ENCODE peak calls at places on chromosomes 13 and 19, in four cellular contexts. S is HL-60, K is Panc1, U is body of pancreas. Z is an unnamed sample.

GRCh38 chr13:24271611-24272451 is 37.5 kb upstream of the C1QTNF9 start:
- DNase-seq in S (peak), K (no peak), U (peak), Z (no peak)

GRCh38 chr13:46296920-46297319 is 85.2 kb downstream of the LRRC63 start:
- DNase-seq in S (no peak), K (no peak), U (no peak), Z (no peak)

GRCh38 chr13:89514534-89515312 is 1832.8 kb upstream of the MIR17HG start:
- DNase-seq in S (no peak), K (peak), U (no peak), Z (no peak)

GRCh38 chr19:10478903-10479384 is 24.2 kb downstream of the KEAP1 start:
- DNase-seq in S (peak), K (peak), U (peak), Z (peak)

GRCh38 chr13:112703935-112704633 is 14.2 kb downstream of the ATP11A start:
- DNase-seq in S (no peak), K (no peak), U (peak), Z (no peak)

GRCh38 chr13:114071441-114071840 is 61.0 kb downstream of the RASA3 start:
- DNase-seq in S (no peak), K (no peak), U (no peak), Z (no peak)

GRCh38 chr13:43153436-43154082 is 130.2 kb downstream of the DNAJC15 start:
- DNase-seq in S (no peak), K (no peak), U (no peak), Z (no peak)

GRCh38 chr19:52638601-52639000 is 446 bp upstream of the ZNF83 start:
- DNase-seq in S (no peak), K (no peak), U (peak), Z (no peak)

GRCh38 chr13:46288570-46289259 is 77.0 kb downstream of the LRRC63 start:
- DNase-seq in S (peak), K (peak), U (no peak), Z (no peak)

GRCh38 chr19:15283141-15283885 is 49.0 kb downstream of the BRD4 start:
- DNase-seq in S (no peak), K (no peak), U (no peak), Z (no peak)

GRCh38 chr19:37654525-37654832 is 786 bp downstream of the ZFP30 start:
- DNase-seq in S (peak), K (peak), U (no peak), Z (no peak)

GRCh38 chr13:93224545-93224944 is 2.1 kb upstream of the GPC6 start:
- DNase-seq in S (no peak), K (no peak), U (no peak), Z (no peak)

GRCh38 chr19:10812902-10813404 is 23.1 kb downstream of the TMED1 start:
- DNase-seq in S (peak), K (no peak), U (no peak), Z (no peak)

GRCh38 chr19:53503126-53503525 is 34.8 kb upstream of the ZNF331 start:
- DNase-seq in S (no peak), K (no peak), U (no peak), Z (no peak)

GRCh38 chr13:21999666-22000065 is 328.8 kb downstream of the FGF9 start:
- DNase-seq in S (no peak), K (no peak), U (no peak), Z (no peak)

GRCh38 chr19:10292206-10292788 is 2.5 kb downstream of the ICAM5 start:
- DNase-seq in S (no peak), K (no peak), U (peak), Z (peak)

GRCh38 chr19:37304190-37304883 is 66.6 kb upstream of the ZNF527 start:
- DNase-seq in S (no peak), K (no peak), U (peak), Z (no peak)

GRCh38 chr13:26589754-26590153 is 32.3 kb downstream of the WASF3 start:
- DNase-seq in S (no peak), K (no peak), U (no peak), Z (no peak)

GRCh38 chr19:4318460-4318859 is 14.1 kb downstream of the FSD1 start:
- DNase-seq in S (no peak), K (no peak), U (no peak), Z (no peak)

GRCh38 chr19:5890099-5890498 is 13.5 kb downstream of the NDUFA11 start:
- DNase-seq in S (no peak), K (no peak), U (no peak), Z (no peak)

GRCh38 chr13:62583466-62583865 is 1167.8 kb upstream of the PCDH20 start:
- DNase-seq in S (no peak), K (no peak), U (no peak), Z (no peak)

GRCh38 chr19:16022681-16023557 is 53.4 kb upstream of the TPM4 start:
- DNase-seq in S (no peak), K (no peak), U (no peak), Z (no peak)

DNA sequence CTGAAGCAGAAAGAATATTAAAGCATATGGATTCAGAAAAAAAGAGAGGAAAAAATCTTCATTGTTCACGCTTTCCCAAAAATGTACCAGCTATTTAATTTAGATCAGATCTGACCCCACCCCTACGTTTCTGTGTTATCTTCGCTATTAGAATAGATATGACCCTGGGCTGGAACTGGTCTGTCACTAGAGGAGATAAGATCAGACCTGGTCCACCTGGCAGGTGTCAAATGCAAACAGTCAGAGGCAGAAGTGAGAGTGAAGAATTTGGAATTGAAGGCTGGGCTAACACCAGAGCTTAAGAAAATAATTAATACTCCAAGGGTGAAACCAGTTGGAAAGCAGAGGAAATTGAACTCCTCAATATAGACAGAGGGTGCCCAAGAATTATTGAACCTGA is 30.0 kb upstream of the MBNL2 start:
- DNase-seq in S (no peak), K (no peak), U (no peak), Z (no peak)
- H3K27ac ChIP-seq in S (no peak), K (no peak), U (no peak), Z (no peak)

DNA sequence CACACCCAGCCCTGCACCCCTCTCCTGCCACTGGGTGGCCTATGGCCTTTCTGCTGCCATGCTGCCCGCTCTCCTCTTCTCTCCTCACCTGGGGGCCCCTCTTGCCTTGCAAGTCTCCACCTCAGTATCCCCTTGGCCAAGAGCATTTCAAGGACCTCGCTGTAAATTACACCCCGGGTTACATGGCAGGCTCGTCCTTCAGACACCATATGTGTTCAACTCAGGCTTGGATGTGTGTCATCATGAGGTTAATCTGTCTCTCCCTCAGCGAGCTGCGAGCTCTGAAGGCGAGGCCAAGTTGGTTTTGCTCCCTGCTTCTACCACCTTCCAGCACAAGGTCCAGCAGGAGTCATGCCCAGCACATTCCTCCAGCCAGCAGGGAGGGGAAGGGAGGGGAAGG is 74.8 kb upstream of the TM9SF2 start:
- DNase-seq in S (no peak), K (no peak), U (no peak), Z (no peak)
- TF ChIP-seq CTCF in S (no peak), K (no peak), U (no peak), Z (no peak)

GRCh38 chr19:44010468-44010867 is 7.7 kb downstream of the ZNF230 start:
- DNase-seq in S (no peak), K (no peak), U (no peak), Z (no peak)
- H3K4me3 ChIP-seq in S (no peak), K (no peak), U (no peak), Z (no peak)

GRCh38 chr13:102877285-102877684 is 31.5 kb downstream of the ERCC5 start:
- DNase-seq in S (no peak), K (no peak), U (no peak), Z (no peak)
- H3K27ac ChIP-seq in S (no peak), K (no peak), U (no peak), Z (no peak)

GRCh38 chr13:50512602-50513527 is 330.6 kb downstream of the DLEU7 start:
- DNase-seq in S (peak), K (no peak), U (no peak), Z (no peak)
- TF ChIP-seq CTCF in S (no peak), K (peak), U (no peak), Z (no peak)

GRCh38 chr19:49893135-49893534 is 3.6 kb downstream of the IL4I1 start:
- DNase-seq in S (no peak), K (no peak), U (no peak), Z (no peak)

GRCh38 chr19:49894011-49894664 is 2.5 kb downstream of the IL4I1 start:
- DNase-seq in S (no peak), K (no peak), U (no peak), Z (no peak)

GRCh38 chr19:49895566-49896297 is 955 bp downstream of the IL4I1 start:
- DNase-seq in S (no peak), K (no peak), U (no peak), Z (no peak)

GRCh38 chr19:49894879-49895565 is 1.7 kb downstream of the IL4I1 start:
- DNase-seq in S (no peak), K (no peak), U (no peak), Z (no peak)

GRCh38 chr19:49896863-49897621 is at the start of gene IL4I1:
- DNase-seq in S (peak), K (no peak), U (no peak), Z (no peak)
- H3K4me3 ChIP-seq in S (no peak), K (no peak), U (no peak), Z (no peak)

GRCh38 chr19:41426116-41426841 is 895 bp downstream of the B3GNT8 start:
- DNase-seq in S (no peak), K (no peak), U (no peak), Z (no peak)

GRCh38 chr19:41427647-41428480 is 690 bp upstream of the B3GNT8 start:
- DNase-seq in S (peak), K (no peak), U (peak), Z (no peak)

GRCh38 chr19:41426952-41427646 is at the start of gene B3GNT8:
- DNase-seq in S (peak), K (no peak), U (peak), Z (no peak)

GRCh38 chr19:41430907-41431306 is 3.7 kb upstream of the B3GNT8 start:
- DNase-seq in S (no peak), K (no peak), U (no peak), Z (no peak)

DNA sequence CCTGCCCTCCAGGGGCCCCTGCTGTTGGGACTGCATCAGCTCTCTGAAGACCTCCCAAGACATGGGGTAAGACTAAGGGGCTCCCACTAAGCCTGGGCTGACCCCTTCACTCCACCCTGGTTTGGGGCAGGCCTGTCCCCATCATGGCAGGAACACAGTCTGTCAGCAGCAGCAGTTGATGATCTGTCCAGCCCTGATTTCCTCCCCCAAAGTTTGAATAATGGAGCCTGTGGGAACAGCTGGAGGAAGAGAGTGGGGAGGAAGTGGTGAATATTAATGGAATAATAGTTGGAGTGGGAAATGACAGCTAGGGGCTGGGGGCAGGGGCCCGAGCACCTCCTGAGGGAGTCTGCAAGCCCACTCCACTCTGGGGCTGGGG is 1.3 kb upstream of the B3GNT8 start:
- DNase-seq in S (no peak), K (no peak), U (no peak), Z (no peak)
- H3K27ac ChIP-seq in S (peak), K (no peak), U (peak), Z (peak)

GRCh38 chr13:108269601-108270328 is at the start of gene TNFSF13B:
- DNase-seq in S (peak), K (no peak), U (peak), Z (no peak)
- TF ChIP-seq CTCF in S (no peak), K (no peak), U (no peak), Z (no peak)

GRCh38 chr19:31560021-31560770 is 211.0 kb upstream of the TSHZ3 start:
- DNase-seq in S (no peak), K (no peak), U (no peak), Z (no peak)
- H3K4me3 ChIP-seq in S (no peak), K (no peak), U (no peak), Z (no peak)

DNA sequence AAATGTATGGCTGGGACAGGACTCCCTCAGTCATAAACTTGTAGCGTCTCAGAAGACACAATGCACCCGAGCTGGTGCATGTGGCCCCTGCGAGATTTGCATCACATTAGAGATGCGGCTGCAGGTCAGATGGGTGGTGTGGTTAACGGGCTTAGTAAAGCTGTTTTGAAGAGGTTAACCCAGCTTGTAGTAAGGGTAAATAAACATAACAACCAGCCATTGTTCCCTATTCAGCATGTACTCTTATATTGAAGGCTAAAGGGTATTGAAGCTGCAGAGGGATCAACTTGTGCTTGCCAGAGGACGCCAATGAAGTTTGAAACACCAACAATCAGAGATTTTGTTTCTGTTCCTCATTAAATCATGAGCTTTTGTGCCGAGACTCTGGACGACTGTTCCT is 79.4 kb downstream of the ZIC5 start:
- DNase-seq in S (no peak), K (no peak), U (no peak), Z (no peak)
- H3K27ac ChIP-seq in S (no peak), K (peak), U (no peak), Z (no peak)

Z was measured in vagina.